ENCODE peak calls at places on chromosomes 4 and X, in four cellular contexts. One of them, this sample, is unnamed.

GRCh38 chr4:16264798-16265197 is 38.5 kb upstream of the TAPT1 start:
- DNase-seq in GM12878: peak
- DNase-seq in K562: peak
- DNase-seq in HepG2: peak
- DNase-seq in this sample: peak

GRCh38 chrX:125620715-125621587 is 301.3 kb downstream of the TEX13C start:
- DNase-seq in K562: no peak
- DNase-seq in HepG2: no peak
- DNase-seq in GM12878: no peak
- DNase-seq in this sample: no peak

GRCh38 chrX:134548257-134548732 is 88.3 kb downstream of the HPRT1 start:
- DNase-seq in HepG2: no peak
- DNase-seq in K562: peak
- DNase-seq in GM12878: no peak
- DNase-seq in this sample: no peak

GRCh38 chr4:19539192-19539591 is 712.5 kb upstream of the SLIT2 start:
- DNase-seq in K562: no peak
- DNase-seq in HepG2: no peak
- DNase-seq in GM12878: no peak
- DNase-seq in this sample: no peak

GRCh38 chrX:49111846-49112245 is 11.7 kb downstream of the GPKOW start:
- DNase-seq in K562: no peak
- DNase-seq in GM12878: no peak
- DNase-seq in HepG2: no peak
- DNase-seq in this sample: no peak

GRCh38 chr4:177612684-177613083 is 170.4 kb upstream of the AGA start:
- DNase-seq in HepG2: no peak
- DNase-seq in GM12878: no peak
- DNase-seq in K562: no peak
- DNase-seq in this sample: no peak

GRCh38 chrX:24482823-24483410 is 17.8 kb downstream of the PDK3 start:
- DNase-seq in K562: no peak
- DNase-seq in GM12878: no peak
- DNase-seq in HepG2: no peak
- DNase-seq in this sample: no peak

GRCh38 chr4:147927377-147928137 is 195.7 kb downstream of the ARHGAP10 start:
- DNase-seq in K562: no peak
- DNase-seq in HepG2: no peak
- DNase-seq in GM12878: no peak
- DNase-seq in this sample: peak

GRCh38 chrX:72069380-72070160 is 62.1 kb downstream of the RTL5 start:
- DNase-seq in K562: no peak
- DNase-seq in HepG2: no peak
- DNase-seq in GM12878: no peak
- DNase-seq in this sample: no peak

GRCh38 chr4:54661686-54662085 is 3.9 kb downstream of the KIT start:
- DNase-seq in HepG2: no peak
- DNase-seq in K562: no peak
- DNase-seq in GM12878: no peak
- DNase-seq in this sample: no peak

GRCh38 chr4:182905038-182905437 is 12.1 kb downstream of the DCTD start:
- DNase-seq in K562: no peak
- DNase-seq in GM12878: no peak
- DNase-seq in HepG2: no peak
- DNase-seq in this sample: no peak

GRCh38 chr4:143399113-143399949 is 62.7 kb downstream of the GAB1 start:
- DNase-seq in GM12878: no peak
- DNase-seq in HepG2: peak
- DNase-seq in K562: peak
- DNase-seq in this sample: peak

GRCh38 chrX:8433296-8434094 is 31.1 kb upstream of the VCX3B start:
- DNase-seq in K562: no peak
- DNase-seq in GM12878: no peak
- DNase-seq in HepG2: no peak
- DNase-seq in this sample: no peak

GRCh38 chrX:132270699-132271098 is 51.5 kb upstream of the RAP2C start:
- DNase-seq in HepG2: no peak
- DNase-seq in K562: no peak
- DNase-seq in GM12878: no peak
- DNase-seq in this sample: no peak

GRCh38 chrX:132263127-132263526 is 43.9 kb upstream of the RAP2C start:
- DNase-seq in K562: no peak
- DNase-seq in GM12878: no peak
- DNase-seq in HepG2: no peak
- DNase-seq in this sample: no peak

GRCh38 chrX:132270021-132270420 is 50.8 kb upstream of the RAP2C start:
- DNase-seq in HepG2: no peak
- DNase-seq in GM12878: no peak
- DNase-seq in K562: no peak
- DNase-seq in this sample: no peak

GRCh38 chrX:132267392-132267791 is 48.1 kb upstream of the RAP2C start:
- DNase-seq in GM12878: no peak
- DNase-seq in HepG2: no peak
- DNase-seq in K562: no peak
- DNase-seq in this sample: no peak

GRCh38 chrX:132266583-132267355 is 47.5 kb upstream of the RAP2C start:
- DNase-seq in HepG2: no peak
- DNase-seq in GM12878: no peak
- DNase-seq in K562: no peak
- DNase-seq in this sample: no peak
- TF ChIP-seq FOXK2 in HepG2: no peak
- TF ChIP-seq FOXK2 in GM12878: no peak
- TF ChIP-seq FOXK2 in K562: no peak
- TF ChIP-seq FOXK2 in this sample: no peak

GRCh38 chr4:4937926-4938325 is 78.5 kb downstream of the MSX1 start:
- DNase-seq in K562: no peak
- DNase-seq in HepG2: no peak
- DNase-seq in GM12878: no peak
- DNase-seq in this sample: no peak
- TF ChIP-seq FOXK2 in K562: no peak
- TF ChIP-seq FOXK2 in HepG2: no peak
- TF ChIP-seq FOXK2 in GM12878: no peak
- TF ChIP-seq FOXK2 in this sample: no peak

GRCh38 chrX:19673334-19674040 is 158.2 kb upstream of the MAP3K15 start:
- DNase-seq in GM12878: no peak
- DNase-seq in HepG2: peak
- DNase-seq in K562: no peak
- DNase-seq in this sample: no peak
- TF ChIP-seq FOXK2 in GM12878: no peak
- TF ChIP-seq FOXK2 in HepG2: no peak
- TF ChIP-seq FOXK2 in K562: no peak
- TF ChIP-seq FOXK2 in this sample: no peak

DNA sequence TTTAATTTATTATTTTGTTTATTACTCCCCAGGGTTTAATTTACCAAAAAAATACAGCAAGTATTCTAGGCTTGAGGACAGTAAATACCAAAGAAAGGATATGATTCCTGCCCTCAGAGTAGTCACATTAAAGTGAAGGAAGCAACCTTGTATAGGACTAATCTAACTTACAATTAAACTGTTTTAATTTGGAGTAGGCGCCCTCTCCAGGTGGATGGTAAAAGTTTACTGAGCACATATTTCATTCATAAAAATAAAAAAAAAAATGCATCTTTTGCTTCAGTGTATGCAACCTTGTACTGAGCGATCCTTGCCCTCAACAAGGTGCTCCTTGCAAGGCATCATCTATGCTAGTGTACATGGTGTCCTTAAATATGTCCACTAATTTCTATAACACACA is 72.0 kb upstream of the MAGEB16 start:
- DNase-seq in GM12878: no peak
- DNase-seq in K562: no peak
- DNase-seq in HepG2: no peak
- DNase-seq in this sample: no peak
- TF ChIP-seq FOXK2 in GM12878: no peak
- TF ChIP-seq FOXK2 in K562: no peak
- TF ChIP-seq FOXK2 in HepG2: no peak
- TF ChIP-seq FOXK2 in this sample: no peak

DNA sequence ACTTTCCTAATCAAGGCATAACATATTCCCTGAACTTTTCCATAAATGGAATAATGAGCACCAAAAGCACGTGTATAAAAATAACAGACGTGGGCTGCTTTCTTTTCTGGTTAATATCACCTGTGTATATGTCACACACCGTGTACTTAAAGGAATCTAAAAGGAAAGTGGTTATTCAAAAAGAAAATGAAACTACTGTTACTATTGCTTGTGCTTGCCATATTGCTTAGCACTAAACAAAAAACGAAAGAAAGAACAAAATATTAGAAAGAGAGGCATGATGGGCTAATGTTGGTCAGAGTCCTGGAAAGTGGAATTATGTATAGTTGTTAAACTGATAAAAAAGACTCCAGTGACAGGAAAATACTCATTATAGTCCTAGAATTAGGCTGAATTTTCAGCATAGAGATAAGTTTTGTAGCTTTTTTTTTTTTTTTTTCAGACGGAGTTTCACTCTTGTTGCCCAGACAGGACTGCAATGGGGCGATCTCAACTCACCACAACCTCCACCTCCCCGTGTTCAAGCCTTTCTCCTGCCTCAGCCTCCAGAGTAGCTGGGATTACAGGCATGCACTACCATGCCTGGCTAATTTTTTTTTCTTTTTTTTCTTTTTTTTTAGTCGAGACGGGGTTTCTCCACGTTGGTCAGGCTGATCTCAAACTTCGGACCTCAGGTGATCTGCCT is 123.2 kb downstream of the PABPC4L start:
- DNase-seq in K562: no peak
- DNase-seq in HepG2: no peak
- DNase-seq in GM12878: no peak
- DNase-seq in this sample: no peak
- TF ChIP-seq FOXK2 in K562: no peak
- TF ChIP-seq FOXK2 in HepG2: no peak
- TF ChIP-seq FOXK2 in GM12878: no peak
- TF ChIP-seq FOXK2 in this sample: no peak

DNA sequence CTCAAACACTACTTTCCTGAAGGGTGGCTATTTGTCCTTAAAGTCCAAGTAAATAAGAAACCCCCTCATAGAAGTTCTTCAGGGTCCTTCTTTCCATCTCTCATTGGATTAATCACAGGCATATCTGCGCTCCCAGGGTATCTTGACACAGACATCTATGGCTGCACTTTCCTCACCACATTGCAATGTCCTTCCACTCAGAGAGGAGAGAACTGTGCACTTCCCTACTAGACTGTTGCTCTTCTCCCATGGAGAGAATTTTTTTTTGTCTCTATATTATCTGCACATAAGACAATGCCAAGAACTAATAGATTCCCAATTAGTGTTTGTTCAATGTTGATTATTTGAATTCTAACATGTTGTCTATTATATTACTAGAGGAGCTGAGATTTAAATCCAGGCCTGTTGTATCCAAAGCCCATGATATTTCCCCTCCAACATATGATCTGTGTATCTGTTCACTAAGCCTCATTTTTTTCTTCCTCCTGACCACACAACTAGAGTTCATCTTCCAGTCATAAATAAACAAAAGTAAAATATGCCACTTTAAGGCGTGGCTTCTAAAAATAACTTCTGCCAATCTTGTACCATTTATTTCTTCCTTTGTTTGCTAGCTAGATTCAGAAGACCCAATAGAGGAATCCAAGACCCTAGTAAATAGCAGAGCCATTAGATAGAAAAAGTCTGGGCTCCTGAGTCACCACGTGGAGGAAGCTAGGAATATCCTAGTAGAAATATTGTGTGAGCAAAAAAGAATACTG is 61.5 kb upstream of the FAM241A start:
- DNase-seq in HepG2: peak
- DNase-seq in K562: no peak
- DNase-seq in GM12878: no peak
- DNase-seq in this sample: no peak
- TF ChIP-seq FOXK2 in HepG2: no peak
- TF ChIP-seq FOXK2 in K562: no peak
- TF ChIP-seq FOXK2 in GM12878: no peak
- TF ChIP-seq FOXK2 in this sample: no peak

DNA sequence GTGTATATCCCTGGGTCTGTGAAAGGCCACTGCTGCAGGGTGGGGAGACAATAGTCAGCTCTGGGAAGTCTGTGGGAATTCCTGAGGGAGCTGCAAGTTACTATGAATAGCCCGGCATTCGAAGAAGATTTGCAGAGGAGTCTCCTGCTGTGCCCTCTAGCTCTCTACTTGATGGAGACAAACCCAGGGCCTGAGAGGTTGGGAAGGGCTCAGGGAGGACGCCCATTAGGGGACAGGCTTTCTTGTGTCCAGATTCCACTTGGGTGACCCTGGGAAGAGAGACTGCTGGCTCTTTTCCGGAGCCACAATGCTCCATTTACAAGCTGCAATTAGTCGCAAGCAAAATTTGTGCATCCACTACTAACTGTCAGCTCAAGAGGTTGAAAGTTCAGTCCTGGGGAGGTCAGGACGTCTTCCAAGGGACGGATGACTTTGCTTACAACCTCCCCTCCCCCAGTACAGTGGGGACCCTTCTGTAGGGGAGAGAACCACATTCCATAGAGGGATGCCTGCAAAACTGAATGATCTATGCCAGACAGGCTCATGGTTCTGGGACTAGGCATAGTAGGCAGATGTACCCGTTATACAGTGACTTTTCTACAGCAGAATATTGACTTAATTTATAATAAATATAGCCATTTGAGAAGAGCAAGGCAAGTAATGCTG is 48.2 kb upstream of the PHOX2B start:
- DNase-seq in K562: no peak
- DNase-seq in HepG2: no peak
- DNase-seq in GM12878: no peak
- DNase-seq in this sample: peak
- TF ChIP-seq FOXK2 in K562: no peak
- TF ChIP-seq FOXK2 in HepG2: no peak
- TF ChIP-seq FOXK2 in GM12878: no peak
- TF ChIP-seq FOXK2 in this sample: no peak

GRCh38 chrX:103823591-103823990 is 8.5 kb downstream of the RAB9B start:
- DNase-seq in K562: no peak
- DNase-seq in HepG2: no peak
- DNase-seq in GM12878: no peak
- DNase-seq in this sample: no peak

GRCh38 chrX:103828529-103828928 is 3.5 kb downstream of the RAB9B start:
- DNase-seq in K562: no peak
- DNase-seq in HepG2: no peak
- DNase-seq in GM12878: no peak
- DNase-seq in this sample: no peak

GRCh38 chrX:103831342-103831802 is 685 bp downstream of the RAB9B start:
- DNase-seq in K562: peak
- DNase-seq in HepG2: no peak
- DNase-seq in GM12878: no peak
- DNase-seq in this sample: peak

GRCh38 chrX:103830848-103831247 is 1.2 kb downstream of the RAB9B start:
- DNase-seq in K562: no peak
- DNase-seq in HepG2: no peak
- DNase-seq in GM12878: no peak
- DNase-seq in this sample: no peak

GRCh38 chrX:103825881-103826280 is 6.2 kb downstream of the RAB9B start:
- DNase-seq in GM12878: no peak
- DNase-seq in K562: no peak
- DNase-seq in HepG2: no peak
- DNase-seq in this sample: no peak
- TF ChIP-seq FOXK2 in GM12878: no peak
- TF ChIP-seq FOXK2 in K562: no peak
- TF ChIP-seq FOXK2 in HepG2: no peak
- TF ChIP-seq FOXK2 in this sample: no peak

This sample was measured in HEK293T.